ENCODE peak calls at places on chromosome 14, in eight cellular contexts. P is B cell, C is thoracic aorta, E is progenitor cell of endocrine pancreas, S is colonic mucosa, U is Caco-2, A is epithelial cell of proximal tubule, I is fibroblast of lung. M is an unnamed sample.

GRCh38 chr14:68886109-68886434 is 93.0 kb downstream of the ACTN1 start:
- DNase-seq in S (no peak), A (no peak), C (no peak), I (no peak), P (no peak), E (no peak), U (no peak), M (peak)

GRCh38 chr14:105485720-105486332 is 860 bp upstream of the CRIP1 start:
- DNase-seq in E (no peak), C (no peak), P (no peak), U (peak), S (peak), I (no peak), A (no peak), M (no peak)

GRCh38 chr14:39843881-39844280 is 411.6 kb upstream of the FBXO33 start:
- DNase-seq in I (no peak), C (no peak), S (no peak), A (no peak), E (no peak), P (no peak), U (no peak), M (no peak)

GRCh38 chr14:100140452-100141132 is 18.9 kb downstream of the DEGS2 start:
- DNase-seq in A (no peak), E (peak), S (peak), C (no peak), U (peak), P (no peak), I (peak), M (peak)

GRCh38 chr14:81519200-81519998 is 14.3 kb downstream of the SEL1L start:
- DNase-seq in U (no peak), E (no peak), I (no peak), C (no peak), P (no peak), S (peak), A (no peak), M (peak)

GRCh38 chr14:101174980-101175606 is 271.6 kb upstream of the RTL1 start:
- DNase-seq in P (no peak), U (no peak), E (no peak), I (no peak), C (no peak), S (no peak), A (no peak), M (no peak)

GRCh38 chr14:65072256-65072655 is 30.1 kb downstream of the MAX start:
- DNase-seq in P (no peak), A (no peak), E (no peak), U (no peak), S (no peak), C (no peak), I (no peak), M (peak)

GRCh38 chr14:65281991-65282908 is 130.3 kb upstream of the FUT8 start:
- DNase-seq in E (no peak), S (no peak), A (no peak), I (peak), U (no peak), P (peak), C (no peak), M (peak)

GRCh38 chr14:72740504-72740961 is 153.4 kb downstream of the DPF3 start:
- DNase-seq in A (no peak), I (no peak), C (no peak), P (no peak), E (no peak), S (peak), U (no peak), M (no peak)

GRCh38 chr14:89493406-89493805 is 76.4 kb upstream of the FOXN3 start:
- DNase-seq in I (no peak), U (no peak), C (no peak), E (no peak), P (no peak), S (no peak), A (no peak), M (no peak)

GRCh38 chr14:70731447-70732239 is 77.7 kb downstream of the MAP3K9 start:
- DNase-seq in C (no peak), U (no peak), I (no peak), S (no peak), P (no peak), A (peak), E (no peak), M (no peak)

GRCh38 chr14:104505085-104506074 is 74.2 kb upstream of the C14orf180 start:
- DNase-seq in I (no peak), E (no peak), C (no peak), P (no peak), A (no peak), U (no peak), S (no peak), M (no peak)

GRCh38 chr14:103434868-103435442 is 49.7 kb downstream of the MARK3 start:
- DNase-seq in U (no peak), E (no peak), P (no peak), A (no peak), S (no peak), C (no peak), I (no peak), M (peak)

GRCh38 chr14:32201816-32202467 is at the start of gene RNU6-7:
- DNase-seq in E (peak), C (no peak), P (no peak), S (peak), U (peak), I (peak), A (no peak), M (no peak)

GRCh38 chr14:26765301-26765700 is 167.5 kb upstream of the NOVA1 start:
- DNase-seq in A (no peak), C (no peak), S (no peak), P (no peak), E (no peak), I (no peak), U (no peak), M (no peak)

GRCh38 chr14:74800780-74801179 is 37.7 kb downstream of the YLPM1 start:
- DNase-seq in P (no peak), S (no peak), A (no peak), U (no peak), I (no peak), C (no peak), E (no peak), M (no peak)

GRCh38 chr14:31568671-31569070 is 7.5 kb downstream of the NUBPL start:
- DNase-seq in P (no peak), C (no peak), S (no peak), I (peak), A (no peak), U (no peak), E (no peak), M (peak)

GRCh38 chr14:101362529-101363260 is 198.6 kb upstream of the DIO3 start:
- DNase-seq in E (no peak), A (no peak), I (no peak), S (no peak), U (no peak), P (no peak), C (no peak), M (no peak)

GRCh38 chr14:72774894-72775620 is 118.8 kb downstream of the DPF3 start:
- DNase-seq in S (peak), U (no peak), P (no peak), A (no peak), I (no peak), C (no peak), E (no peak), M (no peak)

DNA sequence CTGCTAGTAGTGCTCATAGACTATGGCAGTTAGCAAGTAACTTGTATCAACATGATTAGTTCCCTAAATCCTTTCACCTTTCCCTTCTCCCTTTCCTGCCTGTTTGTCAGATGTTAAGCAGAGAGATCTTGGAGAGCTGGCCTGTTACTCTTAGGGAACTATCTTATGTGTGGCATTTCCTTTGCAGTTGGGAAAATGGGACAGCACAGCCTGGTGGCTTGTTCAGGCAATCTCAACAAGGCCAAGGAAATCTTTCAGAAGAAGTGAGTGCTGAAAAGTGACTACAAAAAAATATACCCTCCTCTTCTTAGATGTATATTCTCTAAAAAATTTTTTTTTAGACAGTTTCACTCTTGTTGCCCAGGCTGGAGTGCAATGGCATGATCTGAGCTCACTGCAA is 7.4 kb downstream of the PARP2 start:
- DNase-seq in A (no peak), E (no peak), C (no peak), S (no peak), P (no peak), U (peak), I (no peak), M (peak)
- TF ChIP-seq CTCF in A (peak), E (peak), C (peak), S (no peak), P (no peak), U (peak), I (peak), M (peak)

GRCh38 chr14:30180219-30180618 is 252.6 kb upstream of the PRKD1 start:
- DNase-seq in A (no peak), I (peak), U (no peak), P (no peak), C (no peak), S (no peak), E (no peak), M (peak)

GRCh38 chr14:30191639-30192279 is 264.1 kb upstream of the PRKD1 start:
- DNase-seq in A (no peak), S (no peak), U (no peak), E (no peak), C (no peak), P (no peak), I (peak), M (peak)

GRCh38 chr14:30185832-30186231 is 258.2 kb upstream of the PRKD1 start:
- DNase-seq in I (no peak), U (no peak), S (no peak), A (no peak), E (no peak), C (no peak), P (no peak), M (no peak)
- TF ChIP-seq CTCF in I (no peak), U (no peak), S (no peak), A (peak), E (peak), C (no peak), P (no peak), M (no peak)

GRCh38 chr14:53663709-53664108 is 292.9 kb downstream of the BMP4 start:
- DNase-seq in C (no peak), P (no peak), E (no peak), S (no peak), A (no peak), U (peak), I (peak), M (peak)
- TF ChIP-seq CTCF in C (no peak), P (no peak), E (peak), S (no peak), A (peak), U (peak), I (peak), M (peak)

DNA sequence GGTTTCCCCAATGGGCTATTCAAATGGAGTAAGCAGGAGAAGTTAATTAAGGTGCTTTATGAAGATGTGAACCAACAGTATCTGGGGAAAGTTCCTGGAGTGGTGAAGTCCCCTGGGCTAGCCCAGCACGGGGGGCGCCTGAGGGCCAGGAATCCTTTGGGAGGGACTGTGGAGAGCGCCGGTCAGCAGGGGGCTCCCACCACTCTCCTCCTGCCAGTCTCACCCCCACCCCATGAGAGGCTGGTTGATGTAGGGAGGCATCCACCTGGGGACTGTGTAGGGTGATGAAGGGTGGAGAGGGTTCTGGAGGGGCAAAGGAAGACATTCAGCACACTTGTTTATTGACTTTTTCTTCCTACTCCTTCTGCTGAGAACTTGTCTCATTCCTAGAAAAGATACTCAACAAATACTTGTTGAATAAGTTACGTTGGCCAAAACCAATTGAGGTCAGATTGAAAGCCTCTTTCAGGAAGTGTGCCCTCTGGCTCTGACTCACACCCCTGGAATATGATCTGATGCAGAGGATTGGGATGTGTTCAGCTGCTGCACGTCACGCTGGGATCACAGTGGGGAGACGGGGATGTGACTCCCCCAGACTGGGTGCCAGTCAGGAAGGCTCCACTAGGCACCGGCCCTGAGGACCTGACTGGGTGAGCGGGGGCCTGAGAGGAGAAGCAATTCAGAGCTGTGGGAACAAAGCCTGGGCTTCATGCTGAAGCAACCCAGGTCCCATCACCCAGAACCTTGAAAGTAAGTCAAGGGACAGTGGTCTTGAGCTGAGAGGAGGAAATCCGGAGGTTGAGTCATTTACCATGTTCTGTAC is 4.2 kb downstream of the CEBPE start:
- DNase-seq in A (peak), I (peak), E (no peak), S (no peak), P (no peak), U (no peak), C (peak), M (peak)
- TF ChIP-seq CTCF in A (peak), I (peak), E (no peak), S (no peak), P (no peak), U (no peak), C (no peak), M (no peak)

DNA sequence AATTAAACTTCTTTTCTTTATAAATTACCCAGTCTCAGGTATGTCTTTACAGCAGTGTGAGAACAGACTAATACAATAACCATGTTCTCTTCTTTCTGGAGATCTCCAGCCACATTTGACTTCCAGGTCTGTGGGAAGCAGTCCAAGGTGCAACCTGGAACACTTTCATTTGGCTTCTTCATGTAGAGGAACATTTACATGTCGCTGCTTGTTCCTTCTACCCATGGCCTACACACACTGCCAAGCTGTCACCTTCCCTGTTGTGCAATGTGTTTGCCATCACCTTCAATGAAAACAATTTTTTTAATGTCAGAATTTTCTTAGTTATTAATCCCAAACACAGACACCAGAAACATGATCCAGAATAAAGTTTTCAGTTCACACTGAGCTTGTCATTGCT is 104.7 kb downstream of the PRKCH start:
- DNase-seq in S (no peak), I (no peak), E (no peak), P (no peak), A (no peak), C (no peak), U (no peak), M (no peak)
- TF ChIP-seq CTCF in S (no peak), I (no peak), E (no peak), P (no peak), A (no peak), C (no peak), U (no peak), M (no peak)

GRCh38 chr14:77554816-77555599 is 56.4 kb upstream of the ISM2 start:
- DNase-seq in A (no peak), E (no peak), C (no peak), U (no peak), P (no peak), I (no peak), S (no peak), M (no peak)
- TF ChIP-seq CTCF in A (no peak), E (no peak), C (no peak), U (no peak), P (no peak), I (no peak), S (no peak), M (no peak)

DNA sequence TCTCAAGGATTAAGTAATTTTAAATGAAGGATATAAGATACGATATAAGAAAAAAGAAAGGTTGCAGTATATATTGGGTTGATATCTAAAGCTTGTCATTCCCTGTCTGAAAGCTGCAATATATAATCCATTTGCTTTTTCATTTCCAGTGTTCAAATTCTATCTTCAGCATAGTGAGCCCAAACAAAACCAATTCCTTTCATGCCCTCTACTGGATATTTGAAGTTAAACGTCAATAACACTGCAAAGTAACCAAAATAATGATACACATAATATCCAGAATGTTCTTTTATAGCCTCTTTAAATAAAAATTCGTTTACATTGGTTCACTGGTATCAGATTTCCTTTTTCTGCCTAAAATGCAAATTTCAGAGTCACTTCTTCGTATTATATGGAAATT is 64.5 kb upstream of the DAAM1 start:
- DNase-seq in P (no peak), I (no peak), U (no peak), E (no peak), C (no peak), S (no peak), A (peak), M (peak)
- TF ChIP-seq CTCF in P (no peak), I (peak), U (no peak), E (peak), C (no peak), S (no peak), A (peak), M (peak)

GRCh38 chr14:97578982-97579381 is 781.8 kb downstream of the VRK1 start:
- DNase-seq in U (no peak), E (no peak), A (no peak), C (no peak), P (no peak), I (no peak), S (no peak), M (no peak)

GRCh38 chr14:97580923-97581495 is 783.8 kb downstream of the VRK1 start:
- DNase-seq in I (peak), U (peak), S (no peak), A (no peak), E (peak), P (no peak), C (no peak), M (no peak)

DNA sequence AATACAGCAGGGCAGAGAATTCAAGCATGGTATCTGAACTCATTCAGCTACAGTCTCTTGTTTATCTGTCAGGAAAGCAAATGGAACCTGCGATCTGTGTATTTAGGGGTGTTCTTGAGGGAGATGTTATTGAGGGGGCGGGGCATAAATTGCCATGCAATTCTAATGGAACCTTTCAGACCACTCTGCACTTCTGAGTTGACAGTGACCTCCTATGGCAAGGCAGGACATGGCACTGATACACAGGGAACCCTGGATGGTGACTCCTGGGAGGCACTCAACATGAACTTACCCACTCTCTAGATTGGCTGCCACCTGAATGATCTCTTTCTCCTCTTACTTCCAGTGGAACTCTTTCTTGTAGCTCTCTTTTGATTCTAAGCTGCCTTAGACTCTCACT is 787.3 kb downstream of the VRK1 start:
- DNase-seq in A (no peak), C (no peak), P (no peak), S (no peak), U (no peak), E (no peak), I (no peak), M (no peak)
- TF ChIP-seq CTCF in A (no peak), C (no peak), P (no peak), S (no peak), U (no peak), E (no peak), I (no peak), M (no peak)

M was measured in choroid plexus epithelial cell.